ENCODE peak calls at places on chromosomes 4 and X, in seven cellular contexts. B, Q, O, D, U, S and C are unnamed samples.
A peak's percentile ranks its signal among the peaks of the same experiment; 100 is the strongest.

GRCh38 chrX:54446084-54446483 is 5.9 kb downstream of the TSR2 start:
- DNase-seq in Q (no peak), D (no peak), B (no peak), U (no peak), O (no peak), S (no peak), C (no peak)

GRCh38 chr4:73619351-73619750 is 885 bp downstream of the RASSF6 start:
- DNase-seq in O (no peak), U (no peak), S (no peak), D (no peak), B (no peak), Q (no peak), C (no peak)

GRCh38 chrX:44314259-44314734 is 29.2 kb downstream of the EFHC2 start:
- DNase-seq in U (peak; percentile 44), Q (no peak), O (no peak), S (peak; percentile 57), B (no peak), D (peak; percentile 46), C (no peak)

GRCh38 chr4:40976343-40976742 is 226.6 kb downstream of the NSUN7 start:
- DNase-seq in O (peak; percentile 67), U (no peak), D (peak; percentile 47), S (peak; percentile 72), Q (peak; percentile 14), B (no peak), C (no peak)

GRCh38 chr4:31156221-31156620 is 436.1 kb downstream of the PCDH7 start:
- DNase-seq in Q (no peak), S (no peak), B (no peak), O (no peak), D (no peak), U (no peak), C (no peak)

GRCh38 chr4:15320116-15320515 is 107.7 kb upstream of the C1QTNF7 start:
- DNase-seq in U (no peak), O (no peak), D (no peak), Q (no peak), B (no peak), S (no peak), C (no peak)

GRCh38 chr4:110361921-110362320 is 114.0 kb upstream of the ENPEP start:
- DNase-seq in O (peak; percentile 56), Q (peak; percentile 3), D (no peak), U (no peak), B (no peak), S (peak; percentile 29), C (no peak)

GRCh38 chrX:126342859-126343258 is 176.8 kb upstream of the DCAF12L2 start:
- DNase-seq in U (no peak), S (no peak), O (no peak), D (no peak), B (no peak), Q (no peak), C (no peak)

GRCh38 chr4:113584407-113585150 is 177.0 kb downstream of the CAMK2D start:
- DNase-seq in S (peak; percentile 82), D (no peak), B (no peak), U (peak; percentile 39), O (no peak), Q (no peak), C (no peak)

GRCh38 chr4:31104033-31104432 is 383.9 kb downstream of the PCDH7 start:
- DNase-seq in U (no peak), D (no peak), B (no peak), O (no peak), Q (no peak), S (no peak), C (no peak)

GRCh38 chr4:184011810-184012209 is 106.7 kb downstream of the STOX2 start:
- DNase-seq in S (no peak), U (no peak), D (no peak), B (no peak), O (no peak), Q (no peak), C (no peak)

GRCh38 chr4:153555730-153556440 is 89.7 kb downstream of the TMEM131L start:
- DNase-seq in Q (no peak), O (no peak), D (no peak), S (peak; percentile 25), U (peak; percentile 91), B (no peak), C (peak; percentile 93)

GRCh38 chrX:69386681-69387080 is 117.4 kb upstream of the NALF2 start:
- DNase-seq in Q (no peak), D (no peak), U (no peak), S (no peak), B (no peak), O (no peak), C (no peak)

GRCh38 chrX:56800801-56801200 is 71.8 kb downstream of the NBDY start:
- DNase-seq in U (no peak), B (no peak), S (no peak), Q (no peak), D (no peak), O (peak; percentile 83), C (no peak)

GRCh38 chrX:42746606-42747005 is 31.4 kb downstream of the PPP1R2C start:
- DNase-seq in Q (no peak), B (no peak), U (no peak), D (no peak), O (no peak), S (peak; percentile 23), C (no peak)

GRCh38 chr4:111979921-111980320 is 165.3 kb upstream of the FAM241A start:
- DNase-seq in B (no peak), U (no peak), O (no peak), D (no peak), Q (no peak), S (peak; percentile 71), C (no peak)

GRCh38 chrX:104166735-104167436 is 633 bp downstream of the FAM199X start:
- DNase-seq in U (no peak), O (no peak), Q (no peak), B (no peak), D (no peak), S (peak; percentile 12), C (no peak)

GRCh38 chr4:182141623-182142022 is 101.6 kb upstream of the TENM3 start:
- DNase-seq in S (no peak), Q (no peak), O (no peak), U (no peak), D (no peak), B (no peak), C (no peak)

GRCh38 chr4:153394945-153395344 is 50.5 kb downstream of the MND1 start:
- DNase-seq in O (no peak), D (no peak), Q (no peak), S (no peak), U (no peak), B (no peak), C (no peak)

GRCh38 chr4:7956306-7957112 is 16.8 kb upstream of the AFAP1 start:
- DNase-seq in S (peak; percentile 84), Q (no peak), O (no peak), B (no peak), U (no peak), D (no peak), C (no peak)

GRCh38 chrX:9342581-9343051 is 122.2 kb upstream of the TBL1X start:
- DNase-seq in Q (peak; percentile 64), B (no peak), U (peak; percentile 82), O (peak; percentile 86), D (peak; percentile 60), S (peak; percentile 81), C (peak; percentile 93)

GRCh38 chrX:132831336-132831973 is 127.0 kb downstream of the HS6ST2 start:
- DNase-seq in S (no peak), U (no peak), B (no peak), D (no peak), Q (no peak), O (no peak), C (no peak)

GRCh38 chr4:89024051-89024675 is 32.8 kb downstream of the FAM13A start:
- DNase-seq in B (no peak), O (peak; percentile 89), U (no peak), Q (peak; percentile 55), D (peak; percentile 50), S (peak; percentile 87), C (no peak)

GRCh38 chrX:1102786-1103185 is 109.7 kb downstream of the CRLF2 start:
- DNase-seq in O (no peak), D (no peak), B (no peak), Q (no peak), S (no peak), U (no peak), C (no peak)

GRCh38 chr4:6420972-6421371 is 51.4 kb downstream of the PPP2R2C start:
- DNase-seq in B (no peak), O (no peak), S (no peak), U (no peak), D (no peak), Q (no peak), C (no peak)

GRCh38 chr4:21470531-21470930 is 478.0 kb downstream of the KCNIP4 start:
- DNase-seq in S (peak; percentile 69), O (no peak), D (no peak), Q (no peak), U (no peak), B (no peak), C (no peak)

GRCh38 chr4:6230827-6231662 is 30.7 kb upstream of the JAKMIP1 start:
- DNase-seq in B (no peak), O (no peak), U (no peak), S (no peak), D (no peak), Q (no peak), C (no peak)

GRCh38 chr4:66062044-66062443 is 391.8 kb upstream of the EPHA5 start:
- DNase-seq in Q (no peak), O (no peak), S (peak; percentile 12), U (no peak), D (no peak), B (no peak), C (no peak)

GRCh38 chr4:168645933-168646768 is 149.3 kb downstream of the PALLD start:
- DNase-seq in B (no peak), Q (no peak), S (no peak), U (peak; percentile 68), D (no peak), O (no peak), C (no peak)

GRCh38 chrX:47623540-47624027 is 3.9 kb upstream of the SYN1 start:
- DNase-seq in U (peak; percentile 59), B (peak; percentile 25), Q (peak; percentile 56), D (peak; percentile 51), S (peak; percentile 76), O (peak; percentile 75), C (no peak)

GRCh38 chr4:15400911-15401671 is 26.7 kb upstream of the C1QTNF7 start:
- DNase-seq in Q (no peak), O (peak; percentile 69), S (peak; percentile 90), D (no peak), U (peak; percentile 73), B (no peak), C (no peak)

GRCh38 chr4:135243960-135244561 is 1042.5 kb upstream of the PABPC4L start:
- DNase-seq in S (no peak), Q (no peak), U (no peak), O (no peak), D (no peak), B (no peak), C (no peak)

GRCh38 chr4:6349896-6350295 is 80.2 kb downstream of the WFS1 start:
- DNase-seq in O (no peak), U (no peak), Q (no peak), S (no peak), D (no peak), B (no peak), C (no peak)

GRCh38 chrX:149473092-149473491 is 32.0 kb downstream of the IDS start:
- DNase-seq in D (no peak), O (no peak), U (no peak), Q (no peak), S (no peak), B (no peak), C (no peak)